ENCODE peak calls at places on chromosomes 16 and 17, in six cellular contexts. C is astrocyte, G is heart left ventricle, Y is Peyer's patch, Q is RWPE1, W is dorsolateral prefrontal cortex. F is an unnamed sample.

GRCh38 chr16:3553138-3553923 is 23.9 kb downstream of the NLRC3 start:
- DNase-seq in Y (no peak), C (no peak), Q (no peak), W (no peak), G (no peak), F (no peak)

GRCh38 chr16:12741176-12741575 is 62.5 kb downstream of the CPPED1 start:
- DNase-seq in Y (no peak), G (no peak), W (no peak), Q (no peak), C (no peak), F (no peak)

GRCh38 chr17:15947331-15947730 is 2.4 kb downstream of the ADORA2B start:
- DNase-seq in C (no peak), W (no peak), Q (peak), G (no peak), Y (no peak), F (no peak)

GRCh38 chr16:20938426-20938825 is 37.9 kb downstream of the LYRM1 start:
- DNase-seq in Q (no peak), C (peak), W (no peak), Y (no peak), G (no peak), F (no peak)

GRCh38 chr16:86884256-86884655 is 305.9 kb downstream of the FOXL1 start:
- DNase-seq in Y (no peak), G (no peak), C (no peak), Q (no peak), W (no peak), F (no peak)

GRCh38 chr17:70274255-70274654 is 104.9 kb downstream of the KCNJ2 start:
- DNase-seq in Q (no peak), C (no peak), G (no peak), Y (no peak), W (no peak), F (no peak)

GRCh38 chr17:12998461-12998860 is 19.4 kb downstream of the ELAC2 start:
- DNase-seq in G (no peak), C (no peak), Y (no peak), W (no peak), Q (no peak), F (no peak)

GRCh38 chr17:19533718-19534561 is at the start of gene SLC47A1:
- DNase-seq in Q (peak), W (no peak), Y (no peak), C (no peak), G (peak), F (no peak)

GRCh38 chr17:32673964-32674363 is 187.2 kb downstream of the CDK5R1 start:
- DNase-seq in Q (no peak), W (no peak), Y (no peak), G (no peak), C (no peak), F (no peak)

GRCh38 chr16:76661691-76662090 is 384.5 kb downstream of the CNTNAP4 start:
- DNase-seq in Q (no peak), G (no peak), Y (no peak), W (no peak), C (no peak), F (no peak)

GRCh38 chr16:71461686-71462648 is at the start of gene ZNF23:
- DNase-seq in G (peak), W (peak), Q (peak), C (peak), Y (peak), F (peak)

GRCh38 chr16:56451753-56452689 is 667 bp downstream of the OGFOD1 start:
- DNase-seq in G (peak), W (no peak), Y (no peak), Q (peak), C (peak), F (no peak)

GRCh38 chr16:88634141-88634993 is 4.0 kb upstream of the IL17C start:
- DNase-seq in Q (peak), Y (peak), C (no peak), W (no peak), G (peak), F (no peak)

GRCh38 chr16:17313085-17313611 is 157.6 kb downstream of the XYLT1 start:
- DNase-seq in Q (no peak), C (peak), W (peak), G (peak), Y (no peak), F (peak)

GRCh38 chr16:11621920-11622651 is 35.4 kb upstream of the LITAF start:
- DNase-seq in Y (peak), W (no peak), C (no peak), G (no peak), Q (no peak), F (no peak)

GRCh38 chr17:48014603-48015037 is 23.0 kb downstream of the COPZ2 start:
- DNase-seq in W (no peak), Y (no peak), Q (no peak), G (no peak), C (no peak), F (no peak)

GRCh38 chr16:86511317-86512161 is 1.2 kb downstream of the FOXF1 start:
- DNase-seq in W (no peak), C (no peak), G (no peak), Y (no peak), Q (no peak), F (no peak)

GRCh38 chr16:5836979-5837670 is 739.5 kb upstream of the EEF2KMT start:
- DNase-seq in W (no peak), G (no peak), Y (no peak), Q (no peak), C (peak), F (no peak)

GRCh38 chr17:69175812-69176517 is 34.3 kb upstream of the ABCA6 start:
- DNase-seq in Y (no peak), W (no peak), G (no peak), C (peak), Q (peak), F (no peak)

GRCh38 chr16:64627288-64627687 is 494.6 kb downstream of the CDH11 start:
- DNase-seq in Y (no peak), C (no peak), Q (no peak), G (no peak), W (no peak), F (no peak)

GRCh38 chr17:18185832-18186231 is 2.2 kb downstream of the ALKBH5 start:
- DNase-seq in G (no peak), W (no peak), Y (no peak), Q (no peak), C (peak), F (no peak)

GRCh38 chr17:34706029-34706428 is 126.6 kb downstream of the TMEM132E start:
- DNase-seq in Y (no peak), W (no peak), C (peak), Q (peak), G (no peak), F (no peak)

GRCh38 chr17:39118674-39119419 is 32.6 kb downstream of the PLXDC1 start:
- DNase-seq in G (no peak), Y (no peak), Q (no peak), W (no peak), C (no peak), F (no peak)

GRCh38 chr16:50683689-50684374 is 2.7 kb upstream of the SNX20 start:
- DNase-seq in W (no peak), Y (peak), C (no peak), Q (no peak), G (no peak), F (peak)

GRCh38 chr16:88376053-88376834 is 6.5 kb upstream of the ZNF469 start:
- DNase-seq in Y (no peak), G (no peak), Q (no peak), W (no peak), C (peak), F (peak)

GRCh38 chr17:81703747-81704654 is 834 bp downstream of the MRPL12 start:
- DNase-seq in W (no peak), Y (no peak), Q (no peak), G (no peak), C (no peak), F (no peak)

GRCh38 chr17:75619506-75620431 is 13.5 kb upstream of the SMIM5 start:
- DNase-seq in Q (no peak), Y (no peak), W (no peak), C (peak), G (no peak), F (no peak)

GRCh38 chr17:75624021-75624420 is 9.2 kb upstream of the SMIM5 start:
- DNase-seq in Y (no peak), W (no peak), C (no peak), G (no peak), Q (no peak), F (no peak)

GRCh38 chr17:75622771-75623273 is 10.4 kb upstream of the SMIM5 start:
- DNase-seq in C (no peak), W (no peak), Q (no peak), G (no peak), Y (no peak), F (no peak)

GRCh38 chr17:75623386-75623785 is 9.8 kb upstream of the SMIM5 start:
- DNase-seq in Q (no peak), Y (no peak), G (no peak), C (no peak), W (no peak), F (no peak)

GRCh38 chr17:75622071-75622470 is 11.2 kb upstream of the SMIM5 start:
- DNase-seq in Y (no peak), W (no peak), C (no peak), G (no peak), Q (no peak), F (no peak)
- H3K27ac ChIP-seq in Y (no peak), W (no peak), C (no peak), G (no peak), Q (no peak), F (no peak)

GRCh38 chr17:61206922-61207321 is 192.7 kb upstream of the TBX2 start:
- DNase-seq in W (no peak), G (no peak), C (no peak), Q (no peak), Y (no peak), F (no peak)

GRCh38 chr17:61208301-61209098 is 191.1 kb upstream of the TBX2 start:
- DNase-seq in Q (no peak), Y (no peak), G (no peak), C (no peak), W (no peak), F (no peak)

GRCh38 chr17:61209524-61209923 is 190.1 kb upstream of the TBX2 start:
- DNase-seq in Y (no peak), W (peak), G (no peak), C (peak), Q (no peak), F (peak)

GRCh38 chr17:61211233-61211632 is 188.4 kb upstream of the TBX2 start:
- DNase-seq in G (no peak), W (no peak), Q (no peak), Y (no peak), C (no peak), F (no peak)

DNA sequence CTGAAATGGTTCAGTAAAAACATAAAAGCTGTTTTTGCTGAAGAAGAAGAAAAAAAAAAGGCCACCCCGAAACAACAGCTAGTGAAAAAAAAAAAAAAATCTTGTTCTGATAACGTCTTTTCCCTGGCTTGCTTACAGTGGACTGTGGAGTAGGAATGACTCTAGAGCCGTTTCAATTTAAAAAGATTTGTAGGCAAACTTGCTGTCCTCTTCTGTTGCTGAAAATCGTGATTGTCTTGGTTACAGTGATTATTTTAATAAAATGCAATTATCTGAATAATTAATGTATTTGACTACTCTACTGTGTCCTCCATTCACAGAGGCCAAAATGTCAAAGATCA is 190.6 kb upstream of the TBX2 start:
- DNase-seq in W (no peak), Q (no peak), G (no peak), Y (no peak), C (no peak), F (no peak)
- H3K27ac ChIP-seq in W (peak), Q (no peak), G (peak), Y (no peak), C (no peak), F (peak)

GRCh38 chr16:30922420-30922959 is 882 bp upstream of the FBXL19 start:
- DNase-seq in Y (peak), W (peak), Q (peak), G (peak), C (peak), F (peak)
- H3K27ac ChIP-seq in Y (peak), W (peak), Q (peak), G (peak), C (peak), F (peak)

GRCh38 chr16:66930189-66930588 is 4.0 kb downstream of the CIAO2B start:
- DNase-seq in C (peak), Q (no peak), W (no peak), Y (no peak), G (no peak), F (no peak)
- H3K27ac ChIP-seq in C (no peak), Q (peak), W (no peak), Y (no peak), G (no peak), F (no peak)